ENCODE peak calls at places on chromosomes 6 and 20, in four cellular contexts. One of them, this sample, is unnamed.

GRCh38 chr20:3420211-3420707 is 12.8 kb upstream of the DNAAF9 start:
- DNase-seq in A549: no peak
- DNase-seq in progenitor cell of endocrine pancreas: no peak
- DNase-seq in fibroblast of lung: peak
- DNase-seq in this sample: no peak

GRCh38 chr6:36727491-36728021 is 29.9 kb downstream of the RAB44 start:
- DNase-seq in progenitor cell of endocrine pancreas: no peak
- DNase-seq in fibroblast of lung: peak
- DNase-seq in A549: no peak
- DNase-seq in this sample: no peak

GRCh38 chr6:90417385-90417784 is 120.7 kb upstream of the BACH2 start:
- DNase-seq in progenitor cell of endocrine pancreas: no peak
- DNase-seq in fibroblast of lung: no peak
- DNase-seq in A549: no peak
- DNase-seq in this sample: no peak

GRCh38 chr6:128167552-128167951 is 266.7 kb upstream of the THEMIS start:
- DNase-seq in A549: no peak
- DNase-seq in progenitor cell of endocrine pancreas: no peak
- DNase-seq in fibroblast of lung: peak
- DNase-seq in this sample: no peak

GRCh38 chr6:3766219-3766618 is 14.7 kb upstream of the PXDC1 start:
- DNase-seq in progenitor cell of endocrine pancreas: no peak
- DNase-seq in A549: no peak
- DNase-seq in fibroblast of lung: peak
- DNase-seq in this sample: no peak

GRCh38 chr20:19812696-19813095 is 54.6 kb downstream of the RIN2 start:
- DNase-seq in fibroblast of lung: no peak
- DNase-seq in A549: no peak
- DNase-seq in progenitor cell of endocrine pancreas: no peak
- DNase-seq in this sample: no peak

GRCh38 chr6:21144928-21145327 is 448.6 kb upstream of the SOX4 start:
- DNase-seq in fibroblast of lung: no peak
- DNase-seq in progenitor cell of endocrine pancreas: no peak
- DNase-seq in A549: no peak
- DNase-seq in this sample: no peak

GRCh38 chr6:22613695-22614094 is 44.3 kb downstream of the HDGFL1 start:
- DNase-seq in A549: no peak
- DNase-seq in fibroblast of lung: peak
- DNase-seq in progenitor cell of endocrine pancreas: no peak
- DNase-seq in this sample: no peak

GRCh38 chr20:46970937-46971630 is 76.4 kb downstream of the EYA2 start:
- DNase-seq in A549: peak
- DNase-seq in progenitor cell of endocrine pancreas: no peak
- DNase-seq in fibroblast of lung: peak
- DNase-seq in this sample: no peak

GRCh38 chr6:138577151-138577915 is 78.0 kb upstream of the NHSL1 start:
- DNase-seq in fibroblast of lung: peak
- DNase-seq in A549: no peak
- DNase-seq in progenitor cell of endocrine pancreas: no peak
- DNase-seq in this sample: no peak

GRCh38 chr20:52076164-52076563 is 115.4 kb downstream of the ZFP64 start:
- DNase-seq in A549: no peak
- DNase-seq in progenitor cell of endocrine pancreas: no peak
- DNase-seq in fibroblast of lung: no peak
- DNase-seq in this sample: no peak

GRCh38 chr6:156783958-156784357 is 6.8 kb downstream of the ARID1B start:
- DNase-seq in A549: no peak
- DNase-seq in fibroblast of lung: no peak
- DNase-seq in progenitor cell of endocrine pancreas: no peak
- DNase-seq in this sample: no peak

GRCh38 chr20:38109657-38110524 is 55.2 kb downstream of the TGM2 start:
- DNase-seq in fibroblast of lung: peak
- DNase-seq in progenitor cell of endocrine pancreas: no peak
- DNase-seq in A549: peak
- DNase-seq in this sample: no peak

GRCh38 chr20:52552181-52552872 is 360.7 kb upstream of the ZFP64 start:
- DNase-seq in progenitor cell of endocrine pancreas: no peak
- DNase-seq in A549: no peak
- DNase-seq in fibroblast of lung: peak
- DNase-seq in this sample: no peak

GRCh38 chr6:40727272-40727671 is 140.1 kb upstream of the LRFN2 start:
- DNase-seq in A549: no peak
- DNase-seq in progenitor cell of endocrine pancreas: no peak
- DNase-seq in fibroblast of lung: no peak
- DNase-seq in this sample: no peak

GRCh38 chr6:110414669-110415296 is 592 bp downstream of the DDO start:
- DNase-seq in A549: no peak
- DNase-seq in progenitor cell of endocrine pancreas: no peak
- DNase-seq in fibroblast of lung: no peak
- DNase-seq in this sample: no peak

GRCh38 chr6:32792901-32793400 is 23.9 kb downstream of the HLA-DOB start:
- DNase-seq in progenitor cell of endocrine pancreas: no peak
- DNase-seq in fibroblast of lung: no peak
- DNase-seq in A549: no peak
- DNase-seq in this sample: no peak

GRCh38 chr6:157396026-157396425 is 15.0 kb downstream of the ZDHHC14 start:
- DNase-seq in fibroblast of lung: no peak
- DNase-seq in A549: no peak
- DNase-seq in progenitor cell of endocrine pancreas: no peak
- DNase-seq in this sample: no peak

GRCh38 chr6:41028618-41029486 is 10.2 kb downstream of the UNC5CL start:
- DNase-seq in A549: no peak
- DNase-seq in progenitor cell of endocrine pancreas: no peak
- DNase-seq in fibroblast of lung: no peak
- DNase-seq in this sample: no peak

GRCh38 chr6:37007340-37008043 is 2.0 kb downstream of the FGD2 start:
- DNase-seq in A549: no peak
- DNase-seq in progenitor cell of endocrine pancreas: no peak
- DNase-seq in fibroblast of lung: no peak
- DNase-seq in this sample: no peak

GRCh38 chr20:58081842-58082241 is 146.6 kb downstream of the ANKRD60 start:
- DNase-seq in progenitor cell of endocrine pancreas: no peak
- DNase-seq in A549: no peak
- DNase-seq in fibroblast of lung: peak
- DNase-seq in this sample: no peak

GRCh38 chr6:13075491-13075845 is 252.9 kb downstream of the TBC1D7 start:
- DNase-seq in fibroblast of lung: no peak
- DNase-seq in A549: no peak
- DNase-seq in progenitor cell of endocrine pancreas: no peak
- DNase-seq in this sample: no peak

GRCh38 chr20:23446505-23446904 is 6.2 kb downstream of the CST11 start:
- DNase-seq in A549: peak
- DNase-seq in fibroblast of lung: peak
- DNase-seq in progenitor cell of endocrine pancreas: peak
- DNase-seq in this sample: no peak

GRCh38 chr6:12751694-12752304 is 35.2 kb downstream of the PHACTR1 start:
- DNase-seq in fibroblast of lung: peak
- DNase-seq in A549: peak
- DNase-seq in progenitor cell of endocrine pancreas: peak
- DNase-seq in this sample: no peak

GRCh38 chr6:83770910-83771309 is 62.0 kb upstream of the SNAP91 start:
- DNase-seq in A549: no peak
- DNase-seq in progenitor cell of endocrine pancreas: no peak
- DNase-seq in fibroblast of lung: no peak
- DNase-seq in this sample: no peak

GRCh38 chr6:2598867-2599266 is 151.9 kb downstream of the MYLK4 start:
- DNase-seq in progenitor cell of endocrine pancreas: no peak
- DNase-seq in fibroblast of lung: no peak
- DNase-seq in A549: no peak
- DNase-seq in this sample: no peak
- TF ChIP-seq CTCF in progenitor cell of endocrine pancreas: no peak
- TF ChIP-seq CTCF in fibroblast of lung: no peak
- TF ChIP-seq CTCF in A549: no peak
- TF ChIP-seq CTCF in this sample: no peak

DNA sequence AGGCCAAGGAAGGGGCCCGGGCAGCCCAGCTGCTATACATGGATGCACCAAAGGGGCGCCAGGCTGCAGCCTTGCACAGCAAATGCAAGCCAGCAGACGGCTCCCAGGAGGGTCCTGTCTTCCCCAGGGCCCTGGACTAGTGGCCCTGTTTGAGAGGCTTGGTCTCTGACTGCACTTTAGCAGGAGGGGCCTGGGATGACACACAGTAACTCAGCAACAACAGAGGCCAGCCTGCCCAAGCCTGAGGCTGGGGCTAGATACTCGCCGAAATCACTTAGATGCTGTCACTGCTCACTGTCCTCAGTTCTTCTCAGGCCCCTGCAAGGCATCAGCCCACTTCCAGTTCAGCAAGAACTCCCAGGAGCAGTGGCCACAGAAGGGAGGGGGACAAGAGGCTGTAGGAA is 73.5 kb downstream of the TRAM2 start:
- DNase-seq in progenitor cell of endocrine pancreas: no peak
- DNase-seq in A549: no peak
- DNase-seq in fibroblast of lung: peak
- DNase-seq in this sample: no peak
- TF ChIP-seq CTCF in progenitor cell of endocrine pancreas: no peak
- TF ChIP-seq CTCF in A549: peak
- TF ChIP-seq CTCF in fibroblast of lung: no peak
- TF ChIP-seq CTCF in this sample: no peak

DNA sequence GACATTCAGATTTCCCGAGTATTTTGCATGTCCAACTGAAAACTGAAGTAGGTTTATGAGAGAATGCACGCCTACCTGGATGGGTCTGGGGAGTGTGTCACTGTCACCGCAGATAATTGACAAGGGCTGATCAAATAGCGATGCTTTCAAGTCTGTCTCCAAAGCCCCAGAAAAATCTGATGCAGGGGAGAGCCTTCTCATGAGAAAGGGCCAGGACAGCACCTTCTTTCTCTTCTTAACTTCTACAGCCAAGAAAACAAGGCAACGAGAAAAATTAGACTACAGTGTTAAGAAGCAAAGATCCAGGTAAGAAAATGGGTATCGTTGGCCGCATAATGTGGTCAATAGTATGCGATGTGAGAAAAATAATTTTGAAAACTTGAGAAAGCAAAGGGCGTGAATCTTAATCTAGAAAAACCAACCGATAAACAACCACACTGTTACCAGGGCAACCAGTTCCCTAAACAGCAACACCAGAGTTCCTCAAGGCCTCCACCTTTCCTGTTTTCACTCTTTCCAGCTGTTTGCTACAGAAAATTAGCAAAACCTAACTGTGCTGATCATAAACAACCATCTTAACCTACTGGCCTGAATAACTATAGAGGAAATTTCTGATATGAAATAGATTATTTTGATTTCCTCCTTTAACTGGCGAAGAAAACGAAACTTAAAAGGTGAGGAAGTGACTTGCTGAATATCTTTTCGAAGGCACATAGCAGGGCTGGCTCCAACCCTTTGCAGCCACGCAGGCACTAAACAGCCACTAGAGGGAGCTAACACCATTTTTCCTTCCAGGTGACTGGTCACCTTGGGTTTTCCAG is 2.6 kb downstream of the TAGAP start:
- DNase-seq in A549: peak
- DNase-seq in fibroblast of lung: peak
- DNase-seq in progenitor cell of endocrine pancreas: peak
- DNase-seq in this sample: peak
- TF ChIP-seq CTCF in A549: peak
- TF ChIP-seq CTCF in fibroblast of lung: peak
- TF ChIP-seq CTCF in progenitor cell of endocrine pancreas: peak
- TF ChIP-seq CTCF in this sample: peak

DNA sequence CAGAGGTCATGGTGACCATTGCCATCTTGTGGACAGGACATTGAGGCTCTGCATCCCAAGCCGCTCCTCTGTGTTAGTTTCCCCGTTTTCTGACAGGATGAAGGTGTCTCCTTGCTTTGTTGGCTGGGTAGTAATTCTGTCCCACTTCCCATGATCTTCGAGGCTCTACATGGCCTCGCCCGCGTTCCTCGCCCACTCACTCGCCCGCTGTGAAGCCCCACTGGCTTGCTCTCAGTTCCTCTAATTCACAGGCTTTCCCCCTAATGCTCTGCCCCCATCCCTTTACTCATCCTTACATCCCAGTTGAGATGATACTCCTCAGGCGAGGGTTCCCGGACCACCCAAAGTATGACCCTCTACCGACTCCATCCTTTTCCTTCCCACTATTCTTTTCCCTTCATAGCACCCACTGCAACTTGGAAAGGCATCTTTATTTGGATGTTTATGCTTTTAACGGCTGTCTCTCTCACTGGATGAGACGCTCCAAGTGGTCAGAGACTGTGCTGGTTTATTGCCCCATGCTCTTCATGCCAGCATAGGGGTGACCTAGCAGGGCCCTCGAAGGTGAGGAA is 511 bp upstream of the SLC35B2 start:
- DNase-seq in fibroblast of lung: no peak
- DNase-seq in A549: no peak
- DNase-seq in progenitor cell of endocrine pancreas: no peak
- DNase-seq in this sample: no peak
- TF ChIP-seq CTCF in fibroblast of lung: no peak
- TF ChIP-seq CTCF in A549: no peak
- TF ChIP-seq CTCF in progenitor cell of endocrine pancreas: no peak
- TF ChIP-seq CTCF in this sample: no peak

GRCh38 chr6:31070711-31071197 is 41.6 kb downstream of the C6orf15 start:
- DNase-seq in progenitor cell of endocrine pancreas: no peak
- DNase-seq in fibroblast of lung: peak
- DNase-seq in A549: peak
- DNase-seq in this sample: no peak
- TF ChIP-seq CTCF in progenitor cell of endocrine pancreas: peak
- TF ChIP-seq CTCF in fibroblast of lung: peak
- TF ChIP-seq CTCF in A549: peak
- TF ChIP-seq CTCF in this sample: peak

DNA sequence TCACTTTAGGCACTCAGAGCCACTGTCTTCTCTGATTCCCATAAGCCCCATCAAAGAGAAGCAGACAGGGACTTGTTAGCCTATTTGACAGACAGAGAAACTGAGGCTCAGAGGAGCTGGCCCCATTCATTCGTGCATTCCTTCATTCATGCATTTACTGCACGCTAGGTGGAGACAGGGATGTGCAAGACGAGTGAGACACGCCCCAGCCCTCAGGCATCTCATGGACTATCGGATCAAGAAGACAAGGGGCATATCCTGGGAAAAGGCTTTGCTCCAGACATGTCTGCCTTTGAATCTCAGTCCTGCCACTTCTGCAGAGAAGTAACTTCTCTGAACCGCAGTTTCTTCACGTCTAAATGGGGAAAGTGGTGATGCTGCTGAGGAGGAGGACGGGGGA is 54.1 kb downstream of the BPIFB1 start:
- DNase-seq in A549: no peak
- DNase-seq in progenitor cell of endocrine pancreas: no peak
- DNase-seq in fibroblast of lung: no peak
- DNase-seq in this sample: no peak
- TF ChIP-seq CTCF in A549: no peak
- TF ChIP-seq CTCF in progenitor cell of endocrine pancreas: no peak
- TF ChIP-seq CTCF in fibroblast of lung: no peak
- TF ChIP-seq CTCF in this sample: peak

DNA sequence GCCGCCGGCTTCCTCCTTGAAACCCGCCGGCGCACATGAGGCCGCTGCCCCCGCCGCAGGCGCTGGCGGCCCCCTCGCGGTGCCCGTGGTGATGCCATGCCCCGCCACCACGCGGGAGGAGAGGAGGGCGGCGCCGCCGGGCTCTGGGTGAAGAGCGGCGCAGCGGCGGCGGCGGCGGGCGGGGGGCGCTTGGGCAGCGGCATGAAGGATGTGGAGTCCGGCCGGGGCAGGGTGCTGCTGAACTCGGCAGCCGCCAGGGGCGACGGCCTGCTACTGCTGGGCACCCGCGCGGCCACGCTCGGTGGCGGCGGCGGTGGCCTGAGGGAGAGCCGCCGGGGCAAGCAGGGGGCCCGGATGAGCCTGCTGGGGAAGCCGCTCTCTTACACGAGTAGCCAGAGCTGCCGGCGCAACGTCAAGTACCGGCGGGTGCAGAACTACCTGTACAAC is 253 bp downstream of the KCNQ5 start:
- DNase-seq in A549: peak
- DNase-seq in progenitor cell of endocrine pancreas: peak
- DNase-seq in fibroblast of lung: peak
- DNase-seq in this sample: peak
- TF ChIP-seq CTCF in A549: no peak
- TF ChIP-seq CTCF in progenitor cell of endocrine pancreas: peak
- TF ChIP-seq CTCF in fibroblast of lung: peak
- TF ChIP-seq CTCF in this sample: no peak